ENCODE peak calls at places on chromosomes 12 and 14, in nine cellular contexts. I is K562, S is tibial nerve, A is suprapubic skin, Z is stomach, M is HepG2, P is H1, L is transverse colon, B is A549. K is an unnamed sample.

GRCh38 chr14:56170028-56170427 is 51.8 kb downstream of the PELI2 start:
- DNase-seq in M (no peak), P (no peak), A (no peak), L (no peak), B (no peak), Z (no peak), I (no peak), S (no peak), K (no peak)

GRCh38 chr12:42936991-42937390 is 347.4 kb upstream of the PRICKLE1 start:
- DNase-seq in B (no peak), L (no peak), I (no peak), S (no peak), A (no peak), Z (no peak), M (no peak), P (no peak), K (no peak)

GRCh38 chr14:83172363-83172762 is 1638.7 kb upstream of the SEL1L start:
- DNase-seq in Z (no peak), A (no peak), P (no peak), M (peak), I (no peak), L (no peak), S (no peak), B (no peak), K (no peak)

GRCh38 chr14:55556929-55557623 is 22.9 kb upstream of the KTN1 start:
- DNase-seq in P (no peak), I (no peak), M (peak), Z (peak), S (no peak), A (peak), L (peak), B (peak), K (peak)

GRCh38 chr12:56682323-56682722 is 5.8 kb downstream of the PTGES3 start:
- DNase-seq in S (no peak), I (no peak), B (no peak), P (no peak), L (no peak), A (no peak), Z (peak), M (no peak), K (no peak)

GRCh38 chr12:101777476-101777875 is 38.2 kb upstream of the SYCP3 start:
- DNase-seq in S (no peak), L (no peak), P (no peak), Z (no peak), B (no peak), A (no peak), M (no peak), I (no peak), K (no peak)

GRCh38 chr12:60148109-60148508 is 552.3 kb downstream of the SLC16A7 start:
- DNase-seq in I (peak), S (no peak), A (no peak), B (peak), L (no peak), M (no peak), Z (no peak), P (no peak), K (no peak)

GRCh38 chr12:690466-690865 is 27.2 kb upstream of the NINJ2 start:
- DNase-seq in B (no peak), Z (no peak), I (no peak), L (no peak), P (no peak), S (no peak), A (no peak), M (no peak), K (no peak)

GRCh38 chr12:10031771-10032175 is 1.3 kb downstream of the CLEC9A start:
- DNase-seq in Z (no peak), L (no peak), A (no peak), I (no peak), P (peak), S (no peak), B (peak), M (no peak), K (no peak)

GRCh38 chr12:3214508-3215365 is 137.6 kb downstream of the TSPAN9 start:
- DNase-seq in P (no peak), S (no peak), Z (no peak), B (no peak), I (no peak), M (no peak), A (no peak), L (no peak), K (no peak)

GRCh38 chr12:44317651-44318126 is 481.8 kb downstream of the TMEM117 start:
- DNase-seq in A (no peak), M (peak), B (peak), Z (no peak), I (no peak), S (no peak), P (no peak), L (no peak), K (no peak)

GRCh38 chr14:69346710-69347109 is 51.4 kb downstream of the ERH start:
- DNase-seq in Z (peak), B (peak), L (peak), A (no peak), I (peak), M (no peak), P (peak), S (no peak), K (peak)

GRCh38 chr14:32027255-32027939 is 49.7 kb upstream of the ARHGAP5 start:
- DNase-seq in Z (no peak), B (peak), P (no peak), L (no peak), I (no peak), M (peak), S (no peak), A (no peak), K (no peak)

GRCh38 chr12:32824596-32824995 is 68.9 kb upstream of the YARS2 start:
- DNase-seq in A (no peak), S (no peak), B (no peak), I (no peak), Z (no peak), P (no peak), M (no peak), L (no peak), K (no peak)

GRCh38 chr12:39788235-39788634 is 168.6 kb upstream of the ABCD2 start:
- DNase-seq in Z (no peak), S (no peak), P (no peak), M (no peak), B (no peak), A (no peak), L (no peak), I (no peak), K (no peak)

GRCh38 chr12:115623764-115624334 is 653.6 kb downstream of the MED13L start:
- DNase-seq in M (no peak), B (no peak), S (no peak), L (no peak), I (no peak), A (no peak), Z (no peak), P (no peak), K (no peak)

GRCh38 chr14:80764921-80765507 is 176.5 kb downstream of the CEP128 start:
- DNase-seq in M (no peak), A (no peak), B (no peak), I (no peak), S (no peak), L (no peak), Z (no peak), P (no peak), K (no peak)

GRCh38 chr12:51368640-51369517 is 22.3 kb downstream of the GALNT6 start:
- DNase-seq in L (peak), A (peak), S (no peak), I (peak), M (no peak), Z (peak), B (no peak), P (no peak), K (no peak)

GRCh38 chr12:1884651-1885050 is 33.8 kb downstream of the CACNA2D4 start:
- DNase-seq in S (no peak), I (no peak), P (no peak), M (no peak), B (no peak), A (no peak), Z (no peak), L (no peak), K (no peak)

DNA sequence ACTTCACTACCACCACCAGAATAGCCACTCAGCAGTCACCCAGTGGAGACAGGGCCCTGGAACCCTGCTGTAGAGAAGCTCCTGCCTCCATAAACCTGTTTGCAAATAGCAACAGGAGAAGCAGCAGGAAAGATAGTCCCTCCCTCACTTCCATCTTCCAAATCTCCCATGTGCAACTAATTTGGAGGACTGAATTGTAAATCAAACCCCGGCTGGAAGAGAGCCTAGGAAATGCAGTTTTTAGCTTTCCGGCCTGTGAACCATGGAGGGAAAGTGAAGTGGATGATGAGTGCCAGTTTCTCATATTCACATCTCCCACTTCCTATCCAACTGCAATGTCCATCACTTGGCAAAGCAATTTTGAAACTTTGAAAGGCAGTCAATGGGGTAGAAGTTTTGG is 167.2 kb upstream of the FRMD6 start:
- DNase-seq in Z (no peak), M (no peak), L (no peak), I (no peak), S (no peak), P (no peak), A (no peak), B (no peak), K (no peak)
- TF ChIP-seq EP300 in Z (no peak), M (no peak), L (no peak), I (no peak), S (no peak), P (no peak), A (no peak), B (no peak), K (no peak)

DNA sequence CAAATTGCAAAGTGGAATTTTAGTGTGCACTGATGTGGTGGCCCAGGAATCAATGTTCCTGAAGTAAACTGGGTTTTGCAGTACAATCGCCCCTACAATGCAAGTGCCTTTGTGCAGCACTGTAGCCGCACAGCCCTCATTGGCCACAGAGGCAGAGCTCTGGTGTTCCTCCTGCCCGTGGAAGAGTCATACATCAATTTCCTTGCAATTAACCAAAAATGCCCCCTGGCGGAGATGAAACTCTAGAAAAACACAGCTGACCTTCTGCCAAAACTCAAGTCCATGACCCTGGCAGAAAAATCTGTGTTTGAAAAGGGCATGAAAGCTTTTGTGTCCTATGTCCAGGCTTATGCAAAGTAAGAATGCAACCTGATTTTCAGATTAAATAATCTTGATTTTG is 117.9 kb upstream of the PRB2 start:
- DNase-seq in S (no peak), A (no peak), L (no peak), Z (no peak), M (peak), P (no peak), I (peak), B (peak), K (no peak)
- TF ChIP-seq CTCF in S (no peak), A (no peak), L (no peak), Z (no peak), M (no peak), P (peak), I (peak), B (no peak), K (no peak)

GRCh38 chr14:54355698-54356097 is 41.1 kb upstream of the CDKN3 start:
- DNase-seq in S (no peak), I (no peak), B (no peak), A (no peak), L (no peak), Z (no peak), P (no peak), M (no peak), K (no peak)

GRCh38 chr14:54353694-54354093 is 43.1 kb upstream of the CDKN3 start:
- DNase-seq in M (no peak), A (no peak), B (no peak), Z (no peak), S (no peak), L (no peak), P (no peak), I (no peak), K (no peak)

GRCh38 chr14:54354096-54354495 is 42.7 kb upstream of the CDKN3 start:
- DNase-seq in I (no peak), L (no peak), A (no peak), M (peak), P (no peak), B (no peak), Z (no peak), S (no peak), K (no peak)

GRCh38 chr14:54356172-54356571 is 40.6 kb upstream of the CDKN3 start:
- DNase-seq in B (no peak), Z (no peak), M (peak), S (no peak), I (no peak), A (no peak), L (no peak), P (no peak), K (no peak)

GRCh38 chr14:54354968-54355641 is 41.7 kb upstream of the CDKN3 start:
- DNase-seq in I (no peak), P (no peak), A (no peak), B (no peak), Z (no peak), M (no peak), L (no peak), S (no peak), K (no peak)
- TF ChIP-seq EP300 in I (no peak), P (no peak), A (no peak), B (no peak), Z (no peak), M (no peak), L (no peak), S (no peak), K (no peak)

GRCh38 chr14:77023001-77023996 is 5.2 kb downstream of the IRF2BPL start:
- DNase-seq in M (peak), S (no peak), Z (peak), I (no peak), P (no peak), L (peak), B (peak), A (no peak), K (peak)
- TF ChIP-seq CTCF in M (peak), S (no peak), Z (no peak), I (peak), P (peak), L (peak), B (no peak), A (peak), K (no peak)

GRCh38 chr12:99024191-99024590 is 379.1 kb downstream of the APAF1 start:
- DNase-seq in L (no peak), I (no peak), P (no peak), S (no peak), B (peak), M (no peak), Z (no peak), A (no peak), K (no peak)

GRCh38 chr12:99027491-99027890 is 382.4 kb downstream of the APAF1 start:
- DNase-seq in P (no peak), B (peak), L (no peak), S (no peak), A (no peak), M (no peak), Z (no peak), I (no peak), K (no peak)

GRCh38 chr12:99026332-99027116 is 381.4 kb downstream of the APAF1 start:
- DNase-seq in S (no peak), P (no peak), M (no peak), L (no peak), Z (no peak), I (no peak), B (no peak), A (no peak), K (no peak)

GRCh38 chr12:99024870-99025269 is 379.8 kb downstream of the APAF1 start:
- DNase-seq in I (no peak), P (no peak), B (no peak), Z (no peak), A (no peak), M (no peak), L (no peak), S (no peak), K (no peak)

GRCh38 chr12:99029502-99030271 is 384.6 kb downstream of the APAF1 start:
- DNase-seq in Z (no peak), I (no peak), A (no peak), M (no peak), P (no peak), L (no peak), B (no peak), S (no peak), K (no peak)
- TF ChIP-seq EP300 in Z (no peak), I (no peak), A (no peak), M (no peak), P (no peak), L (no peak), B (no peak), S (no peak), K (no peak)

DNA sequence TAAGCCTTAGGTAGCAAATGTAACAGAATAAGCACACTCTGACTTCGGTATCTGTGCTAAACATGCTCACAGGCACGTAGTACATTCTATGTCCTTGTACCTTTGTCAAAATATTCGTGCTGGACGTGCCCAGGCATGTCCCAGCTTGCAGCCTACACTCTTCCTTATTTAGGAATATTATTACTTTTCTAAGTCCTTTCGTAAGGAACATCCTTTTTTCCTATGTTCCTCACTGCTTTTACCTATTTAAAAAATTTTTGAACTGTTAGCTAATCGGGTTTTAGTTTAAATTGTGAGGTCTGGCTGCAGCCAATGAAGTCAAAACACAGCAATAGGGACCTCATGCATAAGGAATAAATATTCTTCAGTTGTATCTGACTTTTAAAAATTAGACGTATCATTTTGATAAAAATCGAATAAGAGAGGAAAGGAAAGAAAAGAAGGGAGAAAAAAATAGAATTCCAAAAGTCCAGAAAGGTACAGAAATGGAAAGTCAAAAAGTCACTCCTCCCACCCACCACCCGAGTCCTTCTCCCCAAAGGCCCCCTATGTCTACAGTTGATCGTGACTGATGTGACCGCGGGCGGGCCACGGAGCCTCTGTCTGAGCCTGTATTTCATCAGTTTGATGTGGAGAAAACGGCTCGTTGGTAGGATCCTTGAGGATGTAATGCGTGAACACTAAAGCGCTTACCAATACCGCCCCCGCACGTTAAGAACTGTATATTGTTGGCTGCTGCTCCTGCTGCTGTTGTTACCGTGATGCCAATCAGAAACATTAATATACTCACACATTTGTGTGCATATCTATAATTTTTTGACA is 24.4 kb upstream of the UBC start:
- DNase-seq in M (peak), P (no peak), I (peak), A (no peak), Z (peak), L (peak), S (peak), B (peak), K (peak)
- TF ChIP-seq CTCF in M (peak), P (peak), I (peak), A (peak), Z (peak), L (peak), S (peak), B (peak), K (no peak)

GRCh38 chr14:92948647-92949046 is 25.7 kb downstream of the CHGA start:
- DNase-seq in S (no peak), Z (no peak), L (no peak), A (no peak), B (no peak), P (no peak), M (no peak), I (no peak), K (no peak)

GRCh38 chr14:92950773-92951172 is 27.8 kb downstream of the CHGA start:
- DNase-seq in I (no peak), A (no peak), S (no peak), B (no peak), P (no peak), L (no peak), Z (no peak), M (no peak), K (no peak)

GRCh38 chr14:92949496-92950192 is 26.7 kb downstream of the CHGA start:
- DNase-seq in S (no peak), M (no peak), A (no peak), B (no peak), L (no peak), I (no peak), Z (no peak), P (no peak), K (no peak)

GRCh38 chr14:92951261-92951660 is 28.3 kb downstream of the CHGA start:
- DNase-seq in Z (no peak), S (no peak), A (no peak), M (no peak), B (no peak), I (no peak), P (no peak), L (no peak), K (no peak)

DNA sequence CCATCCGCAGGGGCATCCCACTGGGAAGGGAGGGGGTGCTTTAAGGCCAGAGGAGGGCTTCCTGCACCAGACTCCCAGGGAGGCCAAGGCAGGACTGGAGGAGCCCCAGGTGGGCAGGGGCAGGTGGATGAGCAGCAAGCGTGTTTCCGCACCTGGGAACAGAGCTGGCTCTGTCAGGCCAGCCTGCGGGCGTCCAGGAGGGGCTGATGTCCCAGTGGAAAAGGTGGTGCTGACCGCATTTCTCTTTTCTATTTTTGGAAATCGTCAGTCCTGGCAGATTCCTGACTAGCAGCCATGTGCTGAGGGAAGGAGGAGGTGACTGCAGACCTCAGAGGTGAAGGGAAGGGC is 27.2 kb downstream of the CHGA start:
- DNase-seq in S (no peak), A (no peak), P (no peak), Z (no peak), B (no peak), L (no peak), M (no peak), I (no peak), K (no peak)
- TF ChIP-seq EP300 in S (no peak), A (no peak), P (no peak), Z (no peak), B (no peak), L (no peak), M (no peak), I (no peak), K (no peak)

DNA sequence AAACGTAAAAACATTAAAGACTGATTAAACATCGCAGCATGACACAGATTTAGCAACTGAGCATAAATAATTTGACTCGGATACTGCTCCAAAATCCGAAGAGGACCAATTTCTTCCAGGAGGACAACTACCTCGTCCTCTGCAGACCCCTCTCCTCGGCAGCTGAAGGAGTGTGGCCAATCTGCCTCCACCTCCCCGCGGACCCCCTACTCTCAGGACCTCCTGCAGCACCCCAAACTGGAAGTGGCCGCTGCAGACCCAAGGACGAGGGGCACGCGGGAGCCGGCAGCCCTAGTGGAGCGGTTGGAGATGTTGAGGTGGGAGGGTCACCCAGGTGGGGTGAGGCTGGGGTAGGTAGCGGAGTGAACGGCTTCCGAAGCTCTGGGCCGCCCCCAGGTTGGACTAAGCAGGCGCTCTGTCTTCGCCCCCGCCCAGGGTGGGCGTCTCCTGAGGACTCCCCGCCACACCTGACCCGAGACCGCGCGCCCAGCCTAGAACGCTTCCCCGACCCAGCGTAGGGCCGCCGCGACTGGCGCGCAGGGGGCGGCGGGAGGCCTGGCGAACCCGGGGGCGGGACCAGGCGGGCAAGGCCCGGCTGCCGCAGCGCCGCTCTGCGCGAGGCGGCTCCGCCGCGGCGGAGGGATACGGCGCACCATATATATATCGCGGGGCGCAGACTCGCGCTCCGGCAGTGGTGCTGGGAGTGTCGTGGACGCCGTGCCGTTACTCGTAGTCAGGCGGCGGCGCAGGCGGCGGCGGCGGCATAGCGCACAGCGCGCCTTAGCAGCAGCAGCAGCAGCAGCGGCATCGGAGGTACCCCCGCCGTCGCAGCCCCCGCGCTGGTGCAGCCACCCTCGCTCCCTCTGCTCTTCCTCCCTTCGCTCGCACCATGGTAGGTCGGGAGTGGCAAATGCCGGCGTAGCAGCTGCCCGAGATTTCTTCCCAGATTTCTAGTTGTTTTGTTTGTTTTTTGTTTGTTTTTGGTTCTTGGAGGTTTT is at the start of gene CALM1:
- DNase-seq in B (peak), Z (peak), L (peak), M (peak), I (peak), A (peak), P (peak), S (peak), K (peak)
- TF ChIP-seq CTCF in B (no peak), Z (no peak), L (no peak), M (peak), I (no peak), A (no peak), P (no peak), S (no peak), K (peak)

K was measured in ovary.